ENCODE peak calls at places on chromosomes 16 and 17, in five cellular contexts. One of them, this sample, is unnamed.

GRCh38 chr17:82230627-82231311 is 1.9 kb downstream of the SLC16A3 start:
- DNase-seq in HEK293T: no peak
- DNase-seq in glutamatergic neuron: peak
- DNase-seq in Calu3: peak
- DNase-seq in EL: peak
- DNase-seq in this sample: peak

GRCh38 chr17:16484445-16485169 is 7.4 kb downstream of the LRRC75A start:
- DNase-seq in EL: no peak
- DNase-seq in HEK293T: no peak
- DNase-seq in Calu3: no peak
- DNase-seq in glutamatergic neuron: no peak
- DNase-seq in this sample: no peak

GRCh38 chr16:4388275-4389021 is 16.8 kb downstream of the VASN start:
- DNase-seq in HEK293T: no peak
- DNase-seq in glutamatergic neuron: no peak
- DNase-seq in Calu3: no peak
- DNase-seq in EL: peak
- DNase-seq in this sample: no peak

GRCh38 chr16:24499193-24499814 is 40.1 kb upstream of the RBBP6 start:
- DNase-seq in EL: peak
- DNase-seq in HEK293T: peak
- DNase-seq in glutamatergic neuron: peak
- DNase-seq in Calu3: peak
- DNase-seq in this sample: no peak

GRCh38 chr17:15655162-15655561 is 28.9 kb downstream of the TRIM16 start:
- DNase-seq in Calu3: peak
- DNase-seq in HEK293T: no peak
- DNase-seq in glutamatergic neuron: no peak
- DNase-seq in EL: peak
- DNase-seq in this sample: no peak

GRCh38 chr16:23976091-23977001 is 140.6 kb downstream of the PRKCB start:
- DNase-seq in glutamatergic neuron: no peak
- DNase-seq in Calu3: no peak
- DNase-seq in HEK293T: no peak
- DNase-seq in EL: no peak
- DNase-seq in this sample: no peak

GRCh38 chr17:3732171-3732570 is 8.5 kb downstream of the HASPIN start:
- DNase-seq in glutamatergic neuron: no peak
- DNase-seq in HEK293T: no peak
- DNase-seq in Calu3: no peak
- DNase-seq in EL: peak
- DNase-seq in this sample: no peak

GRCh38 chr16:78676351-78676750 is 576.9 kb downstream of the WWOX start:
- DNase-seq in glutamatergic neuron: no peak
- DNase-seq in HEK293T: no peak
- DNase-seq in EL: no peak
- DNase-seq in Calu3: no peak
- DNase-seq in this sample: no peak

GRCh38 chr16:85372627-85373372 is 240.3 kb upstream of the GSE1 start:
- DNase-seq in Calu3: peak
- DNase-seq in HEK293T: no peak
- DNase-seq in glutamatergic neuron: no peak
- DNase-seq in EL: peak
- DNase-seq in this sample: peak

GRCh38 chr17:8681175-8681949 is 50.8 kb upstream of the MYH10 start:
- DNase-seq in HEK293T: no peak
- DNase-seq in glutamatergic neuron: no peak
- DNase-seq in EL: peak
- DNase-seq in Calu3: no peak
- DNase-seq in this sample: no peak

GRCh38 chr17:50541916-50542688 is 4.9 kb upstream of the SPATA20 start:
- DNase-seq in Calu3: peak
- DNase-seq in EL: peak
- DNase-seq in glutamatergic neuron: peak
- DNase-seq in HEK293T: peak
- DNase-seq in this sample: peak

GRCh38 chr16:14289692-14290340 is 218.7 kb downstream of the MRTFB start:
- DNase-seq in HEK293T: peak
- DNase-seq in glutamatergic neuron: peak
- DNase-seq in EL: peak
- DNase-seq in Calu3: peak
- DNase-seq in this sample: no peak

GRCh38 chr17:13393841-13394710 is 207.7 kb downstream of the HS3ST3A1 start:
- DNase-seq in HEK293T: no peak
- DNase-seq in Calu3: no peak
- DNase-seq in glutamatergic neuron: no peak
- DNase-seq in EL: peak
- DNase-seq in this sample: no peak

GRCh38 chr17:2138318-2138717 is 83.4 kb downstream of the HIC1 start:
- DNase-seq in EL: peak
- DNase-seq in Calu3: no peak
- DNase-seq in HEK293T: peak
- DNase-seq in glutamatergic neuron: no peak
- DNase-seq in this sample: no peak

GRCh38 chr16:9364721-9365693 is 273.6 kb downstream of the HAPSTR1 start:
- DNase-seq in EL: no peak
- DNase-seq in glutamatergic neuron: no peak
- DNase-seq in HEK293T: no peak
- DNase-seq in Calu3: no peak
- DNase-seq in this sample: no peak

GRCh38 chr16:85862476-85863383 is 36.2 kb upstream of the IRF8 start:
- DNase-seq in Calu3: no peak
- DNase-seq in glutamatergic neuron: no peak
- DNase-seq in EL: no peak
- DNase-seq in HEK293T: no peak
- DNase-seq in this sample: no peak

GRCh38 chr16:75105306-75106061 is 11.1 kb downstream of the LDHD start:
- DNase-seq in EL: no peak
- DNase-seq in Calu3: no peak
- DNase-seq in glutamatergic neuron: no peak
- DNase-seq in HEK293T: no peak
- DNase-seq in this sample: no peak

GRCh38 chr17:15510361-15510760 is 42.9 kb upstream of the CDRT4 start:
- DNase-seq in glutamatergic neuron: no peak
- DNase-seq in EL: peak
- DNase-seq in Calu3: no peak
- DNase-seq in HEK293T: no peak
- DNase-seq in this sample: no peak

GRCh38 chr16:66616169-66616568 is 11.7 kb downstream of the CMTM3 start:
- DNase-seq in EL: no peak
- DNase-seq in glutamatergic neuron: no peak
- DNase-seq in Calu3: no peak
- DNase-seq in HEK293T: no peak
- DNase-seq in this sample: no peak

GRCh38 chr17:27524594-27524993 is 68.3 kb downstream of the KSR1 start:
- DNase-seq in Calu3: no peak
- DNase-seq in glutamatergic neuron: no peak
- DNase-seq in EL: no peak
- DNase-seq in HEK293T: no peak
- DNase-seq in this sample: no peak

GRCh38 chr16:58026705-58027340 is 1.3 kb downstream of the MMP15 start:
- DNase-seq in Calu3: peak
- DNase-seq in glutamatergic neuron: peak
- DNase-seq in EL: no peak
- DNase-seq in HEK293T: no peak
- DNase-seq in this sample: no peak

GRCh38 chr16:74451951-74452758 is 30.9 kb upstream of the CLEC18B start:
- DNase-seq in glutamatergic neuron: no peak
- DNase-seq in HEK293T: no peak
- DNase-seq in EL: no peak
- DNase-seq in Calu3: no peak
- DNase-seq in this sample: no peak

GRCh38 chr17:65514082-65514481 is 47.4 kb downstream of the AXIN2 start:
- DNase-seq in Calu3: no peak
- DNase-seq in EL: peak
- DNase-seq in HEK293T: no peak
- DNase-seq in glutamatergic neuron: no peak
- DNase-seq in this sample: no peak

GRCh38 chr17:77914440-77915254 is 43.9 kb upstream of the TNRC6C start:
- DNase-seq in Calu3: no peak
- DNase-seq in HEK293T: no peak
- DNase-seq in EL: no peak
- DNase-seq in glutamatergic neuron: no peak
- DNase-seq in this sample: no peak

GRCh38 chr17:72931635-72932034 is 160.9 kb downstream of the SLC39A11 start:
- DNase-seq in EL: no peak
- DNase-seq in Calu3: peak
- DNase-seq in HEK293T: no peak
- DNase-seq in glutamatergic neuron: no peak
- DNase-seq in this sample: no peak

GRCh38 chr16:69089091-69089912 is 16.2 kb upstream of the HAS3 start:
- DNase-seq in glutamatergic neuron: no peak
- DNase-seq in HEK293T: no peak
- DNase-seq in EL: no peak
- DNase-seq in Calu3: peak
- DNase-seq in this sample: no peak

GRCh38 chr16:25027781-25028180 is 12.6 kb upstream of the ARHGAP17 start:
- DNase-seq in Calu3: no peak
- DNase-seq in EL: no peak
- DNase-seq in glutamatergic neuron: no peak
- DNase-seq in HEK293T: no peak
- DNase-seq in this sample: no peak

GRCh38 chr16:593406-593805 is 3.5 kb downstream of the RAB40C start:
- DNase-seq in HEK293T: no peak
- DNase-seq in Calu3: peak
- DNase-seq in EL: no peak
- DNase-seq in glutamatergic neuron: no peak
- DNase-seq in this sample: no peak

GRCh38 chr17:12627177-12627629 is 38.5 kb upstream of the MYOCD start:
- DNase-seq in HEK293T: no peak
- DNase-seq in EL: peak
- DNase-seq in Calu3: peak
- DNase-seq in glutamatergic neuron: no peak
- DNase-seq in this sample: no peak

This sample was measured in CD4-positive, alpha-beta T cell.